ENCODE peak calls at places on chromosomes 6 and 20, in nine cellular contexts. L, W, K, E, V, M, P, A and N are unnamed samples.

GRCh38 chr6:113969888-113970807 is 800 bp downstream of the HDAC2 start:
- DNase-seq in L (no peak), W (peak; percentile 21), K (peak; percentile 53), E (peak; percentile 86), V (peak; percentile 59), M (peak; percentile 52), P (peak; percentile 60), A (no peak), N (no peak)

GRCh38 chr20:3068075-3068474 is 3.3 kb upstream of the OXT start:
- DNase-seq in L (no peak), W (no peak), K (no peak), E (peak; percentile 44), V (no peak), M (no peak), P (no peak), A (no peak), N (no peak)

GRCh38 chr6:108846628-108847027 is 1.6 kb upstream of the ARMC2 start:
- DNase-seq in L (no peak), W (no peak), K (no peak), E (no peak), V (no peak), M (no peak), P (no peak), A (no peak), N (no peak)

GRCh38 chr6:156777577-156777865 is 343 bp downstream of the ARID1B start:
- DNase-seq in L (no peak), W (no peak), K (no peak), E (no peak), V (no peak), M (no peak), P (no peak), A (no peak), N (no peak)

GRCh38 chr6:27726620-27727023 is 185.6 kb downstream of the OR2B2 start:
- DNase-seq in L (peak; percentile 31), W (no peak), K (no peak), E (no peak), V (no peak), M (peak; percentile 12), P (no peak), A (no peak), N (no peak)

GRCh38 chr20:45044084-45044573 is 56.8 kb downstream of the KCNS1 start:
- DNase-seq in L (peak; percentile 63), W (peak; percentile 57), K (peak; percentile 67), E (no peak), V (peak; percentile 19), M (peak; percentile 72), P (no peak), A (peak; percentile 66), N (peak; percentile 51)

GRCh38 chr6:124389127-124389526 is 573.1 kb upstream of the RNF217 start:
- DNase-seq in L (no peak), W (no peak), K (no peak), E (no peak), V (no peak), M (no peak), P (no peak), A (no peak), N (no peak)

GRCh38 chr20:3669710-3670367 is 6.6 kb upstream of the GFRA4 start:
- DNase-seq in L (no peak), W (no peak), K (no peak), E (no peak), V (no peak), M (no peak), P (no peak), A (no peak), N (no peak)

GRCh38 chr6:149306967-149307366 is 10.5 kb upstream of the TAB2 start:
- DNase-seq in L (no peak), W (no peak), K (no peak), E (no peak), V (no peak), M (peak; percentile 43), P (no peak), A (peak; percentile 20), N (peak; percentile 47)

GRCh38 chr20:11387189-11387754 is 530.4 kb upstream of the BTBD3 start:
- DNase-seq in L (peak; percentile 52), W (no peak), K (no peak), E (no peak), V (no peak), M (peak; percentile 97), P (no peak), A (peak; percentile 70), N (peak; percentile 90)

GRCh38 chr6:66866801-66867200 is 1159.8 kb upstream of the EYS start:
- DNase-seq in L (no peak), W (no peak), K (no peak), E (no peak), V (no peak), M (no peak), P (no peak), A (no peak), N (no peak)

GRCh38 chr6:161068296-161068695 is 76.7 kb downstream of the MAP3K4 start:
- DNase-seq in L (no peak), W (no peak), K (no peak), E (no peak), V (no peak), M (no peak), P (no peak), A (no peak), N (no peak)

GRCh38 chr6:4398806-4399205 is 263.4 kb upstream of the ECI2 start:
- DNase-seq in L (no peak), W (no peak), K (no peak), E (no peak), V (no peak), M (no peak), P (no peak), A (no peak), N (no peak)

GRCh38 chr20:17097603-17098002 is 129.2 kb upstream of the PCSK2 start:
- DNase-seq in L (no peak), W (no peak), K (no peak), E (no peak), V (no peak), M (no peak), P (no peak), A (no peak), N (no peak)

GRCh38 chr20:17680128-17680835 is 1.8 kb downstream of the RRBP1 start:
- DNase-seq in L (peak; percentile 32), W (peak; percentile 6), K (peak; percentile 90), E (peak; percentile 80), V (peak; percentile 39), M (peak; percentile 61), P (peak; percentile 43), A (no peak), N (peak; percentile 12)

GRCh38 chr6:36514554-36515456 is 32.5 kb downstream of the STK38 start:
- DNase-seq in L (no peak), W (no peak), K (no peak), E (no peak), V (no peak), M (no peak), P (no peak), A (no peak), N (no peak)

GRCh38 chr6:26536571-26537159 is 1.5 kb upstream of the HMGN4 start:
- DNase-seq in L (no peak), W (no peak), K (no peak), E (no peak), V (no peak), M (peak; percentile 79), P (no peak), A (no peak), N (no peak)

GRCh38 chr6:26033132-26033941 is 53.9 kb upstream of the HFE start:
- DNase-seq in L (peak; percentile 99), W (peak; percentile 74), K (peak; percentile 66), E (peak; percentile 86), V (peak; percentile 64), M (peak; percentile 99), P (peak; percentile 42), A (peak; percentile 95), N (peak; percentile 96)

GRCh38 chr20:2118783-2119182 is 17.2 kb downstream of the STK35 start:
- DNase-seq in L (no peak), W (no peak), K (no peak), E (no peak), V (no peak), M (peak; percentile 35), P (no peak), A (no peak), N (no peak)

GRCh38 chr6:452301-453067 is 60.9 kb downstream of the IRF4 start:
- DNase-seq in L (no peak), W (no peak), K (no peak), E (no peak), V (no peak), M (no peak), P (no peak), A (no peak), N (peak; percentile 6)

DNA sequence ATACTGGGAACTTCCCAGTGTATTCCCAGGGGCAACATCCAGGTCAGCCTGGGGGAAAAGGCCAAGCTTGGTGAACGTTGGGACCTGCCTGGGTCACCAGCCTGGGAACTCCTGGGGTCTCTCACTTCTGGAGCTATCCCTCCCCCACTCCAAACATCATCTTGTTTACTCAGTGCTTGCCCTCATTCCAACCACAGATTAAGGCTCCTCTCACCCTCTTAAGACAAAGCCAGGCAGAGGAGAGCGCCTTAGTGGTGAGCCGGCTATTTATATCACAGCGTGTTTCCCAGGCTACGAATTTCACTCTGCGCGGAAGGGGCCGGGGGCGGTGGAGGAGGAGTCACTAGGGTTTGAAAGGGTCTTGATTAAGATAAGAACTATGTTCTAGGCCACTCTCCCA is 12.1 kb downstream of the PRPH2 start:
- DNase-seq in L (no peak), W (no peak), K (no peak), E (peak; percentile 54), V (no peak), M (peak; percentile 75), P (no peak), A (no peak), N (no peak)
- H3K4me3 ChIP-seq in L (no peak overlapping the region), W (no peak overlapping the region), K (no peak overlapping the region), E (no peak overlapping the region), V (no peak overlapping the region), M (no peak overlapping the region), P (no peak overlapping the region), A (no peak overlapping the region), N (no peak overlapping the region)

GRCh38 chr20:828987-829386 is 4.5 kb upstream of the FAM110A start:
- DNase-seq in L (no peak), W (no peak), K (peak; percentile 71), E (no peak), V (no peak), M (no peak), P (no peak), A (no peak), N (no peak)
- H3K4me3 ChIP-seq in L (no peak overlapping the region), W (no peak overlapping the region), K (no peak overlapping the region), E (no peak overlapping the region), V (no peak overlapping the region), M (no peak overlapping the region), P (no peak overlapping the region), A (no peak overlapping the region), N (no peak overlapping the region)

DNA sequence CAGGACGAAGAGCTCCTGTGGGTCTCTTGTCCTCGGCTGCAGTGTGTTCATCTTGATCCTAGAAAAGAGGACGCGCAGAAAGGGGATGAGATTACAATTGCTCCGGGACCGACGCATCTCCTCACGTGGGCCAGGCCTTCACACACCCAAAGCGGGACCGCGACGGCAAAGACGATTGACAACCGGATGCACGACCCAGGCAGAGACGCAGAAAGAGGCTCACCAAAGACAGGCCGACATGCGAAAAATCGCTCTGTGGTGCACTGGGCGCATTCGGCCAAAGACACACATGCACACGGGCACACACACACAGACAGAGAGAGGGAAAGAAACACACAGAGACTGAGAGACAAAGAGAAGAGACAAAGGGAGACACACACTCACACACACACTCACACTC is 1089.9 kb upstream of the DEFB115 start:
- DNase-seq in L (no peak), W (no peak), K (no peak), E (no peak), V (no peak), M (no peak), P (no peak), A (no peak), N (no peak)
- H3K4me3 ChIP-seq in L (no peak overlapping the region), W (no peak overlapping the region), K (no peak overlapping the region), E (no peak overlapping the region), V (no peak overlapping the region), M (no peak overlapping the region), P (no peak overlapping the region), A (no peak overlapping the region), N (no peak overlapping the region)

GRCh38 chr6:5450073-5450472 is 188.8 kb downstream of the FARS2 start:
- DNase-seq in L (no peak), W (no peak), K (no peak), E (no peak), V (no peak), M (no peak), P (no peak), A (no peak), N (no peak)
- H3K4me3 ChIP-seq in L (no peak overlapping the region), W (no peak overlapping the region), K (no peak overlapping the region), E (no peak overlapping the region), V (no peak overlapping the region), M (no peak overlapping the region), P (no peak overlapping the region), A (no peak overlapping the region), N (no peak overlapping the region)